ENCODE peak calls at places on chromosome 5, in five cellular contexts. L is CD8-positive, alpha-beta T cell; Q is cardiac muscle cell; E is natural killer cell; D is lower leg skin. Y is an unnamed sample.

GRCh38 chr5:159186319-159186718 is 23.0 kb downstream of the RNF145 start:
- DNase-seq in L (no peak), Q (no peak), E (no peak), D (no peak), Y (no peak)

GRCh38 chr5:124343021-124343420 is 403.4 kb downstream of the ZNF608 start:
- DNase-seq in L (no peak), Q (no peak), E (no peak), D (no peak), Y (no peak)

GRCh38 chr5:171315925-171316257 is 6.8 kb downstream of the TLX3 start:
- DNase-seq in L (no peak), Q (no peak), E (no peak), D (no peak), Y (no peak)

GRCh38 chr5:96172436-96172835 is 210.8 kb upstream of the ELL2 start:
- DNase-seq in L (no peak), Q (no peak), E (no peak), D (no peak), Y (peak)

GRCh38 chr5:131974956-131975726 is 29.7 kb upstream of the MEIKIN start:
- DNase-seq in L (peak), Q (no peak), E (no peak), D (no peak), Y (no peak)

GRCh38 chr5:75847561-75848021 is 130.4 kb upstream of the POC5 start:
- DNase-seq in L (no peak), Q (no peak), E (no peak), D (no peak), Y (no peak)

GRCh38 chr5:172436874-172437369 is 17.4 kb downstream of the SH3PXD2B start:
- DNase-seq in L (no peak), Q (no peak), E (no peak), D (no peak), Y (no peak)

GRCh38 chr5:68239485-68239884 is 23.9 kb downstream of the PIK3R1 start:
- DNase-seq in L (peak), Q (no peak), E (peak), D (peak), Y (peak)

GRCh38 chr5:169945831-169946261 is 34.4 kb downstream of the INSYN2B start:
- DNase-seq in L (no peak), Q (peak), E (no peak), D (peak), Y (peak)

GRCh38 chr5:159814810-159815585 is 101.3 kb upstream of the ADRA1B start:
- DNase-seq in L (no peak), Q (no peak), E (no peak), D (no peak), Y (no peak)

GRCh38 chr5:135076801-135077200 is 42.8 kb upstream of the PITX1 start:
- DNase-seq in L (no peak), Q (no peak), E (no peak), D (peak), Y (no peak)

GRCh38 chr5:143680672-143681259 is 131.2 kb upstream of the HMHB1 start:
- DNase-seq in L (no peak), Q (no peak), E (no peak), D (no peak), Y (no peak)

GRCh38 chr5:153974131-153974812 is 64.4 kb downstream of the FAM114A2 start:
- DNase-seq in L (no peak), Q (peak), E (no peak), D (no peak), Y (peak)

GRCh38 chr5:134873494-134873893 is 677 bp upstream of the TXNDC15 start:
- DNase-seq in L (no peak), Q (no peak), E (no peak), D (peak), Y (no peak)

GRCh38 chr5:54302267-54302687 is 8.1 kb downstream of the ARL15 start:
- DNase-seq in L (no peak), Q (no peak), E (no peak), D (no peak), Y (peak)

GRCh38 chr5:99061711-99062110 is 132.9 kb upstream of the CHD1 start:
- DNase-seq in L (no peak), Q (no peak), E (no peak), D (no peak), Y (peak)

GRCh38 chr5:138032572-138033274 is at the start of gene FAM13B:
- DNase-seq in L (peak), Q (peak), E (peak), D (peak), Y (peak)
- TF ChIP-seq CTCF in L (no peak), Q (no peak), E (peak), D (no peak), Y (no peak)

DNA sequence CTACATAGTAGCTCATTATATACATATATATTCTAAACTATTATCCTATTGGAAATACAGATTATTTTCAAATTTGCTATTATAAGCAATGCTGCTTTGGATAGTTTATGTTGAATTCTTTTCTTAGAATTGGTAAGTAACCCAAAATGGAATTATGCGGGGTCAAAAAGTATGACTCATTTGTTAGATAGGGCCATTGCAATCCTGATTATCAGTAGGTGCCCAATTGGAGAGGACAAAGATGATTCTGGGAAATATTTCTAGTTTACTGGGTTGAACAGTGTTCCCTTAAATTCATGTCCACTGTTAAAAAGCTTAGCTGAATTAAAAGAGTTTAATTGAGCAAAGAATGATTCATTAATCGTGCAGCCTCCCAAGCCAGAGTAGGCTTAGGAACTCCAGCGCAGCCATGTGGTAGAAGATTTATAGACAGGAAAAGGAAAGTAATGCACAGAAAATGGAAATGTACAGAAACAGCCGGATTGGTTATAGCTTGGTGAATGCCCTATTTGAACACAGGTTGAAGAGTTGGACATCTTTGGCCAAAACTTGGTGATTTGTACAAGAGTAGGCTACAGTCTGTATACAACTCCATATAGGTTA is 81.8 kb downstream of the GDNF start:
- DNase-seq in L (no peak), Q (no peak), E (no peak), D (no peak), Y (no peak)
- TF ChIP-seq CTCF in L (no peak), Q (peak), E (no peak), D (no peak), Y (peak)

GRCh38 chr5:57432876-57433275 is 49.7 kb downstream of the ACTBL2 start:
- DNase-seq in L (no peak), Q (no peak), E (no peak), D (no peak), Y (no peak)
- TF ChIP-seq CTCF in L (no peak), Q (peak), E (no peak), D (no peak), Y (peak)

GRCh38 chr5:41641621-41642020 is 131.2 kb upstream of the PLCXD3 start:
- DNase-seq in L (no peak), Q (no peak), E (no peak), D (no peak), Y (no peak)
- TF ChIP-seq CTCF in L (no peak), Q (peak), E (no peak), D (no peak), Y (peak)

Y was measured in osteoblast.